ENCODE peak calls at places on chromosomes 12 and 14, in four cellular contexts. U is uterus, P is fibroblast of the aortic adventitia, M is lower leg skin. L is an unnamed sample.

GRCh38 chr14:68638056-68638816 is 154.6 kb downstream of the ZFP36L1 start:
- DNase-seq in U (peak), P (no peak), M (peak), L (no peak)

GRCh38 chr14:52977798-52978197 is 26.9 kb upstream of the FERMT2 start:
- DNase-seq in U (no peak), P (no peak), M (no peak), L (no peak)

GRCh38 chr12:24748326-24748725 is 200.6 kb downstream of the BCAT1 start:
- DNase-seq in U (no peak), P (no peak), M (no peak), L (no peak)

GRCh38 chr14:73726025-73726961 is 12.1 kb upstream of the PNMA1 start:
- DNase-seq in U (no peak), P (peak), M (no peak), L (no peak)

GRCh38 chr14:101460986-101461750 is 100.1 kb upstream of the DIO3 start:
- DNase-seq in U (no peak), P (no peak), M (no peak), L (no peak)

GRCh38 chr12:67331828-67332227 is 62.7 kb downstream of the CAND1 start:
- DNase-seq in U (no peak), P (no peak), M (no peak), L (no peak)

GRCh38 chr14:29885988-29886387 is 41.7 kb downstream of the PRKD1 start:
- DNase-seq in U (no peak), P (no peak), M (no peak), L (no peak)

GRCh38 chr14:46405095-46405494 is 246.5 kb downstream of the RPL10L start:
- DNase-seq in U (no peak), P (no peak), M (no peak), L (no peak)

GRCh38 chr12:74021937-74022336 is 515.7 kb upstream of the ATXN7L3B start:
- DNase-seq in U (no peak), P (peak), M (no peak), L (no peak)

GRCh38 chr12:96091833-96092232 is 56.4 kb upstream of the LTA4H start:
- DNase-seq in U (no peak), P (no peak), M (no peak), L (no peak)

GRCh38 chr14:98593361-98593761 is 678.6 kb downstream of the BCL11B start:
- DNase-seq in U (no peak), P (no peak), M (no peak), L (no peak)
- H3K4me3 ChIP-seq in U (no peak), P (no peak), M (no peak), L (no peak)

DNA sequence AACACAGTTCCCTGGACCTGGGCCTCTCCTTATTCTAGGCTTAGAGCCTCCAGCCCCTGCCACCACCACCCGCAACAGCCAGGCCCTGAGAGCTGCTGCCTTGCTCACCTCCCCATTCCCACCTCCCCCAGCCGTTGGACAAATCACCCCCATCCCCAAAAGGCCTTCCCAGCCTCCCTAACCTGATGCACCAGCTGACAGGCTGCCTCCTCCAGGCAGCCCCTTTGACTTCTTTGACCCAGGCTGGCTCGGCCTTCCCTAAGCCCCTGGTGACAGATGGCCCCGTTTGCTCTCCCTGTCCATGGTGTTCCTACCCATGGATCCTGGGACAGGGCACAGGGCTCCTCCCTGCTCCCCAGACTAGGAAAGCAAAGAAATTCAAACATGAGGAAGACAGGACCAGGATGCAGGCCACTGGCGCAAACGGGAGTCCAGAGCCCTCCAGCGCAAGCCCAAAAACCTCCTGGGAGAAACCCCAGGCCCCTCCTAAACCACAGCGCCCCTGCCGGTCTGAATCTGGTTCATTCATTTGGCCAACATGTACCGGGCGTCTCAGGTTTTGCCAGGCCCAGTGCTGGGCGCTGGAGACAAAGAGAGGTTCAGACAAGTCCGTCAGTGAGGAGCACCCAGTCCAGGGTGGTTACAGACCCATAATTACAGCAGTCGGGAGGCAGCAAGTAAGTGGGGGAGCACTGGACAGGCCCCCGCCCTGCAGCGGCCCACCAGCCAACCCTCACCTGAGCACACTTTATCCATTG is 2.4 kb downstream of the AKT1 start:
- DNase-seq in U (no peak), P (no peak), M (no peak), L (no peak)
- TF ChIP-seq CTCF in U (no peak), P (no peak), M (no peak), L (no peak)

DNA sequence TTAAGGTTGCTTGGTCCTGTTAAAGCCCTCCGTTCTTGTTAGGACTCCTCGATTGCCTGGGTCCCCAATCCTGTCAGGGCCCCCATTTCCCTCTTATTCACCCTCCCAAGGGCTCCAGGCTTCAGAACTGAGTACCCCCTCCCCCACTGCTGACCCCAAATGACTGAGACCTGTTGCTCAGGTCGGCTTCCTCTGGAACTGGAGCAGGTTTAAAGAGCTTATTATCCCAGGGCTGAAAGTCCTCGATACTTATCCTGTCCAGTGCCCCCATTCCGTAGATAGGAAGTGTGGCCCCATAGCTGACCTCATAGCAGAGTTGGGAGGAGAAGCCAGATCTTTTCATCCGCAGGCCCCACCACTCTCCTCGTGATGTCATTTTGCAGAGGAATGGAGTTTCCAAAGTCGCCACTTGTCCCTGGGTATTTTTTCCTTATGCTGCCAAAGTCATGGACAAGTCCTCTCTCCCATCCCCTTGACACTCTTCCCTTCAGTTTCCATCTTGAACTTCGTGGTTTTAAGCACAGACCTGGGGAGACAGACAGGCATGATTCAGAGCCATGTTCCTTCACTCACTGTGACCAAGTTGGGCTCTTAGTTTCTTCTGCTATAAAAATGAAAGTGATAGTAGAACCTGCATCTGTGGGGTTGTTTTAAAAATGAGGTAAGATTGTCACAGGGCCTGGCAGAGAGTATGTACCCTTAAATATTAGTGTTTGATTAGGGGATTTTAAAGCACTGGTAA is 1.2 kb downstream of the USP30 start:
- DNase-seq in U (no peak), P (peak), M (no peak), L (no peak)
- H3K4me3 ChIP-seq in U (peak), P (peak), M (peak), L (peak)

DNA sequence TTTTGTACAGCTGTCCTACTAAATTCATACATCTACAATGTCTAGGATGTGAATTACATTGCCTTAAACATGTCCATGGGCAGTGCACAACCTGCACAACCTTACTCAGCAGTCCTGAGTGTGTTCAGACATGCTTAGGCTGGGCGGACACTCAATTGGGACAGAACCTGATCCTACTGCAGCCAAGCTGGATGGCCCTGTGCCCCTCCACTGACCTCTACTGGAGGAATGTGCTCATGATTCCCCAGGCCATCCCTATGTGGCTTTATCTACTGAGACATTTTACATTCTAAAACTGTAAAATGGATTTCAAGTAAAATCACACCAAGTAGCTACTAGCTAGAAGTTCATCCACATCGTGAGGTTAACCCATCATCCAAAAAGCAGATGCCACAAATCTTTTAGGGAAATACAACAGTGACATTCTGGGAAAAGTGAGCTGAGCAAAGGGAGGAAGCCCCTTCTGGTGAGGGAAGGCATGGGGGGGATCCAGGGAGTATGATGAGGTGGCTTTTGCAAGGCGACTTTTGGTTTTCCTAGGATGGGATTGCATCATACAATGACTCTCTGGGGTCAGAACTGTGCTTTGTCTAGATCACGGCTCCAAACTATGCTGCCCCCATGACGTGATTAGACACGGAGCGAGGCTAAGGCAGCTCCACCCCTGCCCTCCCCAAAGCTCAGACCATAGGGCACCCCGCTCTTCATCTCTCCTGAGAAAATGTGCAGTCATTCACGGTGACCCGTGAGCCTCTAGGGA is 911.7 kb upstream of the TMEM132C start:
- DNase-seq in U (no peak), P (peak), M (no peak), L (no peak)
- TF ChIP-seq CTCF in U (no peak), P (peak), M (no peak), L (no peak)

DNA sequence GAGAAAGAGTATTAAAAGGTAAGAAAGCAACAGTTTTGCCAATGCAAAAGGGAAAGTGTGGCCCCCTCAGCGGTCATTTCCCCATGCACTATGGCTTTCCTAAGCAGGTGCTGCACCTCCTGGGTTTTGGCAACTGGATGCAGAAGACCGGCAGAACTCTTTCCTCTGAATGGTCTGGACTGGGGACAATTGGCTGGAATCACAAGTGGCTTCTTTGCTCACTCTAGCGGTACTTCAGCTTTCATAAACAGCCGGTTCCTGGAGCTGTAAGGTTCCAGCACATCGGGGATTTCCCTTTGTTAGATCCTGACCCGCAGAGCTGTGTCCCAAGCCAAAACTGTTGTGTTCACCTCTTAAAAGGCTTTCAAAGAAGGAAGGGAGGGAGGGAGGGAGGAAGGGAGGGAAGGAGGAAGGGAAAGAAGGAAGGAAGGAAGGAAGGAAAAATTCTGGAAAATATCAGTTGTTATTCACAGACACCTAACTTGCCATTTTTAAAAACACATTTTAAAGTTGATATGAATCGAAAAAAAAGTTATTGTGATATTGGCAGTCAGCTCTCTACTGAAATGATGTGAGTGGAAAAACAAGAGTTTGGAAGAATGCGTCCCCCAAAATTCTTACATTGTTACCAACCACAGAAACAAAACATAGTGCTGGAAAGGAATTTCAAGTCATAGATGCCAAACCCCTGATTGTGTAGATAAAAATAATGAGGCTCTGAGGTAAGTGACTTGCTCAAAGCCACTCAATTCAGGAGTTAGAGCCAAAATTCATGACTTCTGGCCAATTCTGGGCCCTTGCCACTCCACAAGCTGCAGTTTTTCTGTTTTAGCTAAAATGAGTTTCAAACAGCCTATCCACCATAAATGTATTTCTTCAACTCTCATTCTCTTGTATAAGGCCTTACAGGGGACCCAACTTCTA is 220.6 kb upstream of the HMGA2 start:
- DNase-seq in U (peak), P (peak), M (peak), L (peak)
- H3K4me3 ChIP-seq in U (no peak), P (peak), M (no peak), L (no peak)

DNA sequence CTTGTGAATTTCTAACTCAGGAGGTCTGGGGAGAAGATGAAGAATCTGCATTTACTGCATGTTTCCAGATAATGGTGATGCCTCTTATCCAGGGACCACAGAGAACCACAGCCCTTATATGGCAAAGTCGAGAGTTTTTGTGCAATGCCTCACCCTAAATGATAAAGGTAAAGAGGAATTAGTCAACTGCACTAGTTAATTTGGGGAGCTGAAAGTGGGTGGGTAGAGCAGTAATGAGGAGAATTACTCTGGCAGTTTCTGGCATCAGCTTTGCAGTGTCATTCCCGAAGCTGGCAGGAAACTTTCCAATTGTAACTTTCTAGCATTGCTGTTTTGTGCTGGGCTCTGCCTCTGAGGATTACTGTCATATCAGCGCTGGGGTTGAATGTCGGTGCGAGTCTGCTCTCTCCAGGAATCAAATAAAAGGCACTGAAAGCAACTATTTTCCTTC is 10.3 kb downstream of the EGLN3 start:
- DNase-seq in U (no peak), P (no peak), M (no peak), L (no peak)
- TF ChIP-seq CTCF in U (no peak), P (no peak), M (no peak), L (no peak)

GRCh38 chr12:125050868-125051267 is 14.4 kb upstream of the AACS start:
- DNase-seq in U (no peak), P (no peak), M (no peak), L (no peak)

GRCh38 chr12:125056306-125056705 is 8.9 kb upstream of the AACS start:
- DNase-seq in U (no peak), P (no peak), M (no peak), L (no peak)

GRCh38 chr12:125050446-125050845 is 14.8 kb upstream of the AACS start:
- DNase-seq in U (no peak), P (no peak), M (no peak), L (no peak)

GRCh38 chr12:125055591-125055990 is 9.6 kb upstream of the AACS start:
- DNase-seq in U (no peak), P (no peak), M (no peak), L (no peak)

DNA sequence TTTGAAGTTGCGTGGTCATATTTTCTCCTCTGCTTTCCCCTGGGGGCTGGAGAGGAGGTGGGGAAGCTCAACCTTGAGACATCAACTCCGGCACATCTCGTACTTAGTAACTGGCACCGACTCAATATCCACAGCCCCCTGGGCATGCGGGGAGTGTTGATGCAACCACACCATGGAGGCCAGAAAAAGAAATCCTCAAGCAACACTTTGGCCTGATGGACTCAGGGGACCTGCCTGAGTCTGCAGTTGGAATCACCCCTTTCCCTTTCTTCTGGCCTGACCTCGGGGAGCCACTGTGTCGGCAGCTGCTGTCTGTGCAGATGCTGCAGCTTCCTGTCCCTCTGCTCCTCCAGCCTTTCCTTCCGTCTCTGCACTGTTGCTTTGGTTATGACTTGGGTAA is 11.4 kb upstream of the AACS start:
- DNase-seq in U (no peak), P (no peak), M (no peak), L (no peak)
- H3K4me3 ChIP-seq in U (no peak), P (no peak), M (no peak), L (no peak)

GRCh38 chr14:80356413-80356812 is 145.1 kb upstream of the DIO2 start:
- DNase-seq in U (no peak), P (peak), M (no peak), L (no peak)
- TF ChIP-seq CTCF in U (no peak), P (peak), M (no peak), L (no peak)

GRCh38 chr12:101117842-101118241 is 92.2 kb downstream of the SLC5A8 start:
- DNase-seq in U (no peak), P (no peak), M (no peak), L (no peak)
- H3K4me3 ChIP-seq in U (no peak), P (no peak), M (no peak), L (no peak)

DNA sequence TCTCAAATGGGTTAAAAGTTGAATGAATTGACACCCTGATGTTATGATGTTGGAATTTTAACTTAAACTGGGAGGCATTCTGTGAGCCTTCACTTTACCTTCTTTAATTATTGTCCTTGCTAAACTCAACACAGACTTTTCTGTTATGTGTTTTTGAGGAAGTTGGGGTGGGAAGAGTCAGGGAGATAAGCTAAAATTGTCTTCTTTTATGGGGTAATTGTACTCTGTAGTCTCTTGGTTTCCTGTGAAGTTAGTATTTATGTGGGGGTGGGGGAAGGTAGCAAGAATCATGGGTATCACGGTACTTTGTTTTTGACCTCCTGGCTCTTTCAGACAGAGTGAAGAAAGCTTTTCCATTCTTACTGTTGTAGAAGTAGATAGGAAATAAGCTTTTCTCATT is 32.9 kb downstream of the RAB21 start:
- DNase-seq in U (no peak), P (no peak), M (no peak), L (no peak)
- TF ChIP-seq CTCF in U (no peak), P (no peak), M (no peak), L (no peak)

L was measured in prostate gland.